ENCODE peak calls at places on chromosomes 7 and 10, in seven cellular contexts. One of them, this sample, is unnamed.

GRCh38 chr7:98467570-98468312 is 66.9 kb upstream of the BAIAP2L1 start:
- DNase-seq in BE2C: no peak
- DNase-seq in stimulated activated naive CD4-positive, alpha-beta T cell: no peak
- DNase-seq in cardiac muscle cell: no peak
- DNase-seq in LoVo: no peak
- DNase-seq in AG20443: no peak
- DNase-seq in transverse colon: no peak
- DNase-seq in this sample: no peak

GRCh38 chr7:32158751-32159360 is 88.6 kb upstream of the PDE1C start:
- DNase-seq in BE2C: no peak
- DNase-seq in stimulated activated naive CD4-positive, alpha-beta T cell: no peak
- DNase-seq in cardiac muscle cell: no peak
- DNase-seq in LoVo: no peak
- DNase-seq in AG20443: no peak
- DNase-seq in transverse colon: no peak
- DNase-seq in this sample: no peak

GRCh38 chr7:28958946-28959417 is 852 bp upstream of the TRIL start:
- DNase-seq in BE2C: no peak
- DNase-seq in stimulated activated naive CD4-positive, alpha-beta T cell: no peak
- DNase-seq in cardiac muscle cell: no peak
- DNase-seq in LoVo: no peak
- DNase-seq in AG20443: no peak
- DNase-seq in transverse colon: no peak
- DNase-seq in this sample: no peak

GRCh38 chr10:57367412-57367811 is 900.3 kb downstream of the IPMK start:
- DNase-seq in BE2C: no peak
- DNase-seq in stimulated activated naive CD4-positive, alpha-beta T cell: no peak
- DNase-seq in cardiac muscle cell: no peak
- DNase-seq in LoVo: no peak
- DNase-seq in AG20443: no peak
- DNase-seq in transverse colon: no peak
- DNase-seq in this sample: no peak

GRCh38 chr10:52011113-52011512 is 303.0 kb upstream of the DKK1 start:
- DNase-seq in BE2C: no peak
- DNase-seq in stimulated activated naive CD4-positive, alpha-beta T cell: no peak
- DNase-seq in cardiac muscle cell: no peak
- DNase-seq in LoVo: no peak
- DNase-seq in AG20443: peak
- DNase-seq in transverse colon: no peak
- DNase-seq in this sample: no peak

GRCh38 chr7:44220732-44221131 is 20.0 kb downstream of the YKT6 start:
- DNase-seq in BE2C: no peak
- DNase-seq in stimulated activated naive CD4-positive, alpha-beta T cell: no peak
- DNase-seq in cardiac muscle cell: no peak
- DNase-seq in LoVo: no peak
- DNase-seq in AG20443: no peak
- DNase-seq in transverse colon: no peak
- DNase-seq in this sample: no peak

GRCh38 chr7:90455163-90456030 is 14.0 kb upstream of the PTTG1IP2 start:
- DNase-seq in BE2C: no peak
- DNase-seq in stimulated activated naive CD4-positive, alpha-beta T cell: no peak
- DNase-seq in cardiac muscle cell: peak
- DNase-seq in LoVo: peak
- DNase-seq in AG20443: peak
- DNase-seq in transverse colon: no peak
- DNase-seq in this sample: no peak

GRCh38 chr10:80081801-80082750 is 3.6 kb downstream of the TMEM254 start:
- DNase-seq in BE2C: no peak
- DNase-seq in stimulated activated naive CD4-positive, alpha-beta T cell: no peak
- DNase-seq in cardiac muscle cell: peak
- DNase-seq in LoVo: no peak
- DNase-seq in AG20443: no peak
- DNase-seq in transverse colon: no peak
- DNase-seq in this sample: no peak

GRCh38 chr10:121444515-121444914 is 153.7 kb downstream of the FGFR2 start:
- DNase-seq in BE2C: no peak
- DNase-seq in stimulated activated naive CD4-positive, alpha-beta T cell: no peak
- DNase-seq in cardiac muscle cell: no peak
- DNase-seq in LoVo: no peak
- DNase-seq in AG20443: no peak
- DNase-seq in transverse colon: no peak
- DNase-seq in this sample: no peak

GRCh38 chr10:110141747-110142625 is 65.4 kb upstream of the MXI1 start:
- DNase-seq in BE2C: peak
- DNase-seq in stimulated activated naive CD4-positive, alpha-beta T cell: no peak
- DNase-seq in cardiac muscle cell: peak
- DNase-seq in LoVo: no peak
- DNase-seq in AG20443: no peak
- DNase-seq in transverse colon: peak
- DNase-seq in this sample: no peak

GRCh38 chr10:29533696-29534285 is 101.0 kb downstream of the SVIL start:
- DNase-seq in BE2C: no peak
- DNase-seq in stimulated activated naive CD4-positive, alpha-beta T cell: no peak
- DNase-seq in cardiac muscle cell: no peak
- DNase-seq in LoVo: no peak
- DNase-seq in AG20443: peak
- DNase-seq in transverse colon: no peak
- DNase-seq in this sample: no peak

GRCh38 chr10:112898540-112899395 is 51.3 kb upstream of the TCF7L2 start:
- DNase-seq in BE2C: peak
- DNase-seq in stimulated activated naive CD4-positive, alpha-beta T cell: no peak
- DNase-seq in cardiac muscle cell: peak
- DNase-seq in LoVo: peak
- DNase-seq in AG20443: peak
- DNase-seq in transverse colon: peak
- DNase-seq in this sample: no peak

GRCh38 chr10:97481071-97481470 is 17.2 kb downstream of the MMS19 start:
- DNase-seq in BE2C: no peak
- DNase-seq in stimulated activated naive CD4-positive, alpha-beta T cell: no peak
- DNase-seq in cardiac muscle cell: no peak
- DNase-seq in LoVo: no peak
- DNase-seq in AG20443: no peak
- DNase-seq in transverse colon: no peak
- DNase-seq in this sample: no peak

GRCh38 chr10:361203-362135 is 226.2 kb downstream of the ZMYND11 start:
- DNase-seq in BE2C: no peak
- DNase-seq in stimulated activated naive CD4-positive, alpha-beta T cell: no peak
- DNase-seq in cardiac muscle cell: peak
- DNase-seq in LoVo: no peak
- DNase-seq in AG20443: no peak
- DNase-seq in transverse colon: no peak
- DNase-seq in this sample: no peak

GRCh38 chr7:47420117-47420780 is 161.7 kb downstream of the TNS3 start:
- DNase-seq in BE2C: no peak
- DNase-seq in stimulated activated naive CD4-positive, alpha-beta T cell: no peak
- DNase-seq in cardiac muscle cell: no peak
- DNase-seq in LoVo: no peak
- DNase-seq in AG20443: no peak
- DNase-seq in transverse colon: no peak
- DNase-seq in this sample: no peak

GRCh38 chr10:20202337-20202736 is 386.1 kb downstream of the PLXDC2 start:
- DNase-seq in BE2C: no peak
- DNase-seq in stimulated activated naive CD4-positive, alpha-beta T cell: no peak
- DNase-seq in cardiac muscle cell: no peak
- DNase-seq in LoVo: no peak
- DNase-seq in AG20443: no peak
- DNase-seq in transverse colon: no peak
- DNase-seq in this sample: no peak

GRCh38 chr10:70909326-70909935 is 21.1 kb upstream of the PCBD1 start:
- DNase-seq in BE2C: peak
- DNase-seq in stimulated activated naive CD4-positive, alpha-beta T cell: no peak
- DNase-seq in cardiac muscle cell: no peak
- DNase-seq in LoVo: no peak
- DNase-seq in AG20443: no peak
- DNase-seq in transverse colon: no peak
- DNase-seq in this sample: no peak

GRCh38 chr10:117165557-117166419 is 27.7 kb upstream of the VAX1 start:
- DNase-seq in BE2C: peak
- DNase-seq in stimulated activated naive CD4-positive, alpha-beta T cell: peak
- DNase-seq in cardiac muscle cell: peak
- DNase-seq in LoVo: peak
- DNase-seq in AG20443: peak
- DNase-seq in transverse colon: peak
- DNase-seq in this sample: no peak

GRCh38 chr7:57361406-57361805 is 88.6 kb upstream of the ZNF716 start:
- DNase-seq in BE2C: no peak
- DNase-seq in stimulated activated naive CD4-positive, alpha-beta T cell: no peak
- DNase-seq in cardiac muscle cell: no peak
- DNase-seq in LoVo: no peak
- DNase-seq in AG20443: no peak
- DNase-seq in transverse colon: no peak
- DNase-seq in this sample: no peak

GRCh38 chr10:128102480-128103228 is 23.6 kb downstream of the MKI67 start:
- DNase-seq in BE2C: no peak
- DNase-seq in stimulated activated naive CD4-positive, alpha-beta T cell: no peak
- DNase-seq in cardiac muscle cell: no peak
- DNase-seq in LoVo: no peak
- DNase-seq in AG20443: no peak
- DNase-seq in transverse colon: peak
- DNase-seq in this sample: no peak

GRCh38 chr10:132591166-132591971 is 53.8 kb downstream of the INPP5A start:
- DNase-seq in BE2C: no peak
- DNase-seq in stimulated activated naive CD4-positive, alpha-beta T cell: no peak
- DNase-seq in cardiac muscle cell: peak
- DNase-seq in LoVo: peak
- DNase-seq in AG20443: no peak
- DNase-seq in transverse colon: peak
- DNase-seq in this sample: no peak

GRCh38 chr7:28155019-28155660 is 25.5 kb downstream of the JAZF1 start:
- DNase-seq in BE2C: no peak
- DNase-seq in stimulated activated naive CD4-positive, alpha-beta T cell: no peak
- DNase-seq in cardiac muscle cell: no peak
- DNase-seq in LoVo: no peak
- DNase-seq in AG20443: no peak
- DNase-seq in transverse colon: no peak
- DNase-seq in this sample: no peak

GRCh38 chr10:32877915-32878314 is 80.1 kb downstream of the ITGB1 start:
- DNase-seq in BE2C: no peak
- DNase-seq in stimulated activated naive CD4-positive, alpha-beta T cell: no peak
- DNase-seq in cardiac muscle cell: no peak
- DNase-seq in LoVo: no peak
- DNase-seq in AG20443: no peak
- DNase-seq in transverse colon: no peak
- DNase-seq in this sample: no peak

GRCh38 chr7:68309271-68309670 is 1289.0 kb upstream of the AUTS2 start:
- DNase-seq in BE2C: no peak
- DNase-seq in stimulated activated naive CD4-positive, alpha-beta T cell: no peak
- DNase-seq in cardiac muscle cell: no peak
- DNase-seq in LoVo: no peak
- DNase-seq in AG20443: no peak
- DNase-seq in transverse colon: no peak
- DNase-seq in this sample: no peak

GRCh38 chr7:121388950-121389349 is 7.2 kb downstream of the FAM3C start:
- DNase-seq in BE2C: no peak
- DNase-seq in stimulated activated naive CD4-positive, alpha-beta T cell: no peak
- DNase-seq in cardiac muscle cell: no peak
- DNase-seq in LoVo: no peak
- DNase-seq in AG20443: no peak
- DNase-seq in transverse colon: no peak
- DNase-seq in this sample: no peak

GRCh38 chr7:21314954-21315353 is 112.9 kb upstream of the SP4 start:
- DNase-seq in BE2C: no peak
- DNase-seq in stimulated activated naive CD4-positive, alpha-beta T cell: no peak
- DNase-seq in cardiac muscle cell: no peak
- DNase-seq in LoVo: no peak
- DNase-seq in AG20443: no peak
- DNase-seq in transverse colon: no peak
- DNase-seq in this sample: no peak

GRCh38 chr7:158259671-158260423 is 327.8 kb downstream of the PTPRN2 start:
- DNase-seq in BE2C: no peak
- DNase-seq in stimulated activated naive CD4-positive, alpha-beta T cell: no peak
- DNase-seq in cardiac muscle cell: no peak
- DNase-seq in LoVo: no peak
- DNase-seq in AG20443: no peak
- DNase-seq in transverse colon: no peak
- DNase-seq in this sample: no peak

GRCh38 chr10:71620642-71621041 is 98.9 kb downstream of the C10orf105 start:
- DNase-seq in BE2C: no peak
- DNase-seq in stimulated activated naive CD4-positive, alpha-beta T cell: no peak
- DNase-seq in cardiac muscle cell: no peak
- DNase-seq in LoVo: no peak
- DNase-seq in AG20443: no peak
- DNase-seq in transverse colon: no peak
- DNase-seq in this sample: no peak

GRCh38 chr7:12196386-12196785 is 14.7 kb upstream of the TMEM106B start:
- DNase-seq in BE2C: no peak
- DNase-seq in stimulated activated naive CD4-positive, alpha-beta T cell: no peak
- DNase-seq in cardiac muscle cell: no peak
- DNase-seq in LoVo: no peak
- DNase-seq in AG20443: no peak
- DNase-seq in transverse colon: no peak
- DNase-seq in this sample: no peak

GRCh38 chr7:78905449-78905848 is 548.0 kb downstream of the MAGI2 start:
- DNase-seq in BE2C: no peak
- DNase-seq in stimulated activated naive CD4-positive, alpha-beta T cell: no peak
- DNase-seq in cardiac muscle cell: no peak
- DNase-seq in LoVo: no peak
- DNase-seq in AG20443: no peak
- DNase-seq in transverse colon: no peak
- DNase-seq in this sample: no peak

GRCh38 chr10:121886997-121887622 is 40.7 kb downstream of the ATE1 start:
- DNase-seq in BE2C: peak
- DNase-seq in stimulated activated naive CD4-positive, alpha-beta T cell: peak
- DNase-seq in cardiac muscle cell: peak
- DNase-seq in LoVo: peak
- DNase-seq in AG20443: peak
- DNase-seq in transverse colon: peak
- DNase-seq in this sample: no peak

GRCh38 chr7:6652446-6653011 is 15.4 kb downstream of the ZNF316 start:
- DNase-seq in BE2C: no peak
- DNase-seq in stimulated activated naive CD4-positive, alpha-beta T cell: no peak
- DNase-seq in cardiac muscle cell: no peak
- DNase-seq in LoVo: no peak
- DNase-seq in AG20443: peak
- DNase-seq in transverse colon: no peak
- DNase-seq in this sample: no peak

This sample was measured in ascending aorta.